ENCODE peak calls at places on chromosomes 6 and 20, in five cellular contexts. T is MM.1S; U is CD8-positive, alpha-beta memory T cell; Z is PC-9; S is IMR-90. J is an unnamed sample.

GRCh38 chr6:30844118-30844535 is 40.2 kb upstream of the DDR1 start:
- DNase-seq in Z (peak), S (peak), T (no peak), U (no peak), J (peak)

GRCh38 chr20:8389381-8390368 is 257.6 kb downstream of the PLCB1 start:
- DNase-seq in U (no peak), Z (peak), S (peak), T (peak), J (no peak)

GRCh38 chr6:157094038-157094437 is 229.3 kb downstream of the TMEM242 start:
- DNase-seq in U (no peak), Z (no peak), T (no peak), S (no peak), J (no peak)

GRCh38 chr6:23325065-23325464 is 755.7 kb downstream of the HDGFL1 start:
- DNase-seq in U (no peak), T (no peak), Z (no peak), S (no peak), J (no peak)

GRCh38 chr6:107061125-107062020 is 33.4 kb downstream of the MTRES1 start:
- DNase-seq in T (peak), U (no peak), S (peak), Z (no peak), J (no peak)

GRCh38 chr20:62243906-62244515 is 5.7 kb downstream of the OSBPL2 start:
- DNase-seq in T (no peak), Z (no peak), U (no peak), S (no peak), J (no peak)

GRCh38 chr20:25216199-25216945 is 20.9 kb downstream of the ENTPD6 start:
- DNase-seq in S (no peak), U (peak), T (no peak), Z (no peak), J (no peak)

GRCh38 chr20:21309678-21310467 is 6.7 kb downstream of the XRN2 start:
- DNase-seq in S (no peak), T (no peak), U (no peak), Z (no peak), J (no peak)

GRCh38 chr6:21873562-21873961 is 280.0 kb downstream of the SOX4 start:
- DNase-seq in T (no peak), S (peak), Z (no peak), U (no peak), J (peak)

GRCh38 chr6:70445001-70445400 is 31.7 kb downstream of the FAM135A start:
- DNase-seq in U (no peak), S (no peak), T (no peak), Z (no peak), J (no peak)

GRCh38 chr20:37299718-37300529 is 10.5 kb downstream of the MANBAL start:
- DNase-seq in U (no peak), S (peak), Z (no peak), T (no peak), J (no peak)
- H3K27ac ChIP-seq in U (peak), S (peak), Z (no peak), T (no peak), J (no peak)

GRCh38 chr6:137353842-137354397 is 134.7 kb upstream of the IFNGR1 start:
- DNase-seq in U (no peak), T (no peak), Z (peak), S (no peak), J (no peak)
- H3K27ac ChIP-seq in U (no peak), T (no peak), Z (no peak), S (no peak), J (no peak)

GRCh38 chr20:36439040-36439730 is 102.1 kb upstream of the MYL9 start:
- DNase-seq in T (peak), Z (no peak), S (peak), U (peak), J (peak)

GRCh38 chr20:36432096-36432495 is 109.2 kb upstream of the MYL9 start:
- DNase-seq in S (no peak), Z (no peak), T (no peak), U (no peak), J (no peak)

GRCh38 chr20:36435799-36436541 is 105.3 kb upstream of the MYL9 start:
- DNase-seq in S (peak), Z (no peak), U (peak), T (no peak), J (peak)

GRCh38 chr20:36431604-36432003 is 109.7 kb upstream of the MYL9 start:
- DNase-seq in T (no peak), S (no peak), Z (no peak), U (no peak), J (no peak)

DNA sequence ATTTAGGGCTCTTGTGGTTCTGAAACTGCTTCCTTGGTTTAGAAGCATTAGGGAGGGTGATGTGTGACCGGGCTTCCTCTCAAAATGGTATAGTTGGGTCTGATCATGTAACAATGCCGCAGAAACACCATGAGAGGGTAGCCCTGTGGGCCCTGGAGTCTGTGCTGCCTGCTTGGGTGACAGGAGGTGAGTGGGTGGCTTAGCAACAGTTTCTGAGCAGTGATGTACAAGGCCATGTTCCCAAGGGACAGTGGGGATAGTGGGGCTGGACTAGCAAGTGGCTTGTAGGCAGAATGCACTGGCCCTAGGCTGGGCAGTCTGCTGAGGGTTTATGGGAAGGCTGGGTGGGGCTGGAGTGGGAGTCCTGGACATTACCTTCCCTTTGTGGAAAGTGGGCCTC is 106.9 kb upstream of the MYL9 start:
- DNase-seq in T (no peak), S (no peak), Z (no peak), U (no peak), J (no peak)
- H3K27ac ChIP-seq in T (no peak), S (no peak), Z (no peak), U (no peak), J (no peak)

GRCh38 chr6:160085226-160085625 is 36.4 kb upstream of the SLC22A1 start:
- DNase-seq in U (no peak), T (no peak), Z (no peak), S (no peak), J (no peak)
- H3K27ac ChIP-seq in U (no peak), T (no peak), Z (no peak), S (no peak), J (no peak)

GRCh38 chr6:53464942-53465460 is 79.9 kb downstream of the GCLC start:
- DNase-seq in Z (peak), T (no peak), U (no peak), S (peak), J (no peak)

GRCh38 chr6:53464483-53464882 is 80.4 kb downstream of the GCLC start:
- DNase-seq in T (no peak), U (no peak), S (no peak), Z (peak), J (no peak)

GRCh38 chr6:53466257-53466656 is 78.6 kb downstream of the GCLC start:
- DNase-seq in U (no peak), T (no peak), Z (peak), S (peak), J (no peak)

GRCh38 chr6:53469163-53469562 is 75.7 kb downstream of the GCLC start:
- DNase-seq in Z (no peak), U (no peak), S (no peak), T (no peak), J (no peak)

GRCh38 chr6:53465732-53466131 is 79.2 kb downstream of the GCLC start:
- DNase-seq in S (peak), Z (peak), T (no peak), U (no peak), J (no peak)
- H3K27ac ChIP-seq in S (peak), Z (peak), T (no peak), U (no peak), J (no peak)

GRCh38 chr6:139395371-139395770 is 20.9 kb upstream of the CITED2 start:
- DNase-seq in S (no peak), T (no peak), U (no peak), Z (no peak), J (no peak)
- H3K27ac ChIP-seq in S (no peak), T (no peak), U (no peak), Z (no peak), J (no peak)

DNA sequence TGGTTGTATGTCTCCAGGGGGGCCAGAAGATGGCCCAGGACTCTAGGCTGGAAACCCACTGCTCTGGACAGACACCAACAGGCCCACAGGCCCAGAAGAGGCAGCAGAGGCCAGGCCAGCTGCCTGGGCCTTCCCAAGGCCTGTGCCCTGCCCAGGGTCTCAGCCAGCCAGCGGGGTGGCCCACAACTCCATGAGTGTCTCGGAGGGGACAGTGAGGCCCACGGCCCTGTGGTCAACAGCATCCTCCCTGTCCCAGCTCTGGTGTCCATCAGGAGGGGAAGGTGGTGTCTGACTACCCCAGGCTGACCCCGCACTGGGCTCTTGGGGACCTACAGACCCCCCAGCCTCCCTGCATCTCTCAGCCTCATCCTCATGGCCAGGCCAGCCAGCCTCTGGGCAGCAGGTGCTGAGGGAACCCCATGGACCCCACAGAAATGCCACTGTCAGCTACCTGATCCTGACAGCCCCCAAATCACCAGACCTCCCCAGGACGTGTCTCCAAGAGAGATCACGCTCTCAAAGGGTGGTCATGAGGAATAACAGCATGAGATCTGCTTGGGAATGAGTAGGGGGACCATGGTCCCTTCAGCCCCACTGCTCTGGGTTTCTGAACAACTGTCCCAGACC is 112.4 kb downstream of the NOL4L start:
- DNase-seq in T (no peak), U (no peak), Z (no peak), S (no peak), J (no peak)
- H3K27ac ChIP-seq in T (no peak), U (peak), Z (no peak), S (no peak), J (peak)

J was measured in brain microvascular endothelial cell.